ENCODE peak calls at places on chromosome 2, in eight cellular contexts. One of them, this sample, is unnamed.

GRCh38 chr2:199315299-199316179 is 142.2 kb downstream of the SATB2 start:
- DNase-seq in right lobe of liver: no peak
- DNase-seq in BE2C: no peak
- DNase-seq in Peyer's patch: no peak
- DNase-seq in left ventricle myocardium inferior: no peak
- DNase-seq in coronary artery: no peak
- DNase-seq in spleen: no peak
- DNase-seq in HFFc6: no peak
- DNase-seq in this sample: no peak

GRCh38 chr2:135689679-135690078 is 52.0 kb upstream of the UBXN4 start:
- DNase-seq in spleen: no peak
- DNase-seq in left ventricle myocardium inferior: no peak
- DNase-seq in coronary artery: no peak
- DNase-seq in Peyer's patch: no peak
- DNase-seq in right lobe of liver: no peak
- DNase-seq in HFFc6: no peak
- DNase-seq in BE2C: no peak
- DNase-seq in this sample: no peak

GRCh38 chr2:232444409-232445148 is 11.4 kb upstream of the ALPI start:
- DNase-seq in left ventricle myocardium inferior: peak; percentile 17
- DNase-seq in BE2C: peak; percentile 77
- DNase-seq in spleen: no peak
- DNase-seq in right lobe of liver: peak; percentile 63
- DNase-seq in HFFc6: peak; percentile 69
- DNase-seq in Peyer's patch: peak; percentile 71
- DNase-seq in coronary artery: no peak
- DNase-seq in this sample: no peak

GRCh38 chr2:174546519-174547506 is 50.8 kb downstream of the WIPF1 start:
- DNase-seq in coronary artery: no peak
- DNase-seq in spleen: no peak
- DNase-seq in Peyer's patch: no peak
- DNase-seq in right lobe of liver: no peak
- DNase-seq in HFFc6: peak; percentile 53
- DNase-seq in left ventricle myocardium inferior: no peak
- DNase-seq in BE2C: peak; percentile 49
- DNase-seq in this sample: no peak

GRCh38 chr2:101063352-101063751 is 61.3 kb downstream of the RPL31 start:
- DNase-seq in HFFc6: peak; percentile 45
- DNase-seq in BE2C: no peak
- DNase-seq in coronary artery: no peak
- DNase-seq in spleen: no peak
- DNase-seq in Peyer's patch: no peak
- DNase-seq in right lobe of liver: no peak
- DNase-seq in left ventricle myocardium inferior: no peak
- DNase-seq in this sample: peak; percentile 69

GRCh38 chr2:69770193-69770702 is 28.3 kb downstream of the ANXA4 start:
- DNase-seq in spleen: no peak
- DNase-seq in right lobe of liver: no peak
- DNase-seq in coronary artery: no peak
- DNase-seq in HFFc6: peak; percentile 84
- DNase-seq in left ventricle myocardium inferior: no peak
- DNase-seq in Peyer's patch: peak; percentile 51
- DNase-seq in BE2C: no peak
- DNase-seq in this sample: peak; percentile 61

GRCh38 chr2:240926516-240927389 is 20.6 kb downstream of the CROCC2 start:
- DNase-seq in coronary artery: peak; percentile 74
- DNase-seq in Peyer's patch: peak; percentile 51
- DNase-seq in BE2C: peak; percentile 29
- DNase-seq in right lobe of liver: peak; percentile 28
- DNase-seq in spleen: peak; percentile 72
- DNase-seq in left ventricle myocardium inferior: peak; percentile 28
- DNase-seq in HFFc6: no peak
- DNase-seq in this sample: no peak

GRCh38 chr2:221758076-221758475 is 186.0 kb upstream of the EPHA4 start:
- DNase-seq in spleen: no peak
- DNase-seq in BE2C: no peak
- DNase-seq in Peyer's patch: no peak
- DNase-seq in left ventricle myocardium inferior: no peak
- DNase-seq in right lobe of liver: no peak
- DNase-seq in coronary artery: no peak
- DNase-seq in HFFc6: no peak
- DNase-seq in this sample: no peak

GRCh38 chr2:194116861-194117260 is 1540.2 kb upstream of the SLC39A10 start:
- DNase-seq in left ventricle myocardium inferior: no peak
- DNase-seq in HFFc6: no peak
- DNase-seq in spleen: no peak
- DNase-seq in right lobe of liver: no peak
- DNase-seq in coronary artery: no peak
- DNase-seq in BE2C: peak; percentile 22
- DNase-seq in Peyer's patch: no peak
- DNase-seq in this sample: no peak

GRCh38 chr2:20611077-20611843 is 39.6 kb downstream of the HS1BP3 start:
- DNase-seq in coronary artery: peak; percentile 96
- DNase-seq in left ventricle myocardium inferior: peak; percentile 78
- DNase-seq in right lobe of liver: peak; percentile 84
- DNase-seq in BE2C: peak; percentile 7
- DNase-seq in HFFc6: peak; percentile 92
- DNase-seq in spleen: peak; percentile 82
- DNase-seq in Peyer's patch: peak; percentile 54
- DNase-seq in this sample: peak; percentile 56

GRCh38 chr2:96241227-96241626 is 24.6 kb downstream of the TMEM127 start:
- DNase-seq in coronary artery: no peak
- DNase-seq in right lobe of liver: no peak
- DNase-seq in spleen: no peak
- DNase-seq in Peyer's patch: no peak
- DNase-seq in BE2C: no peak
- DNase-seq in HFFc6: no peak
- DNase-seq in left ventricle myocardium inferior: no peak
- DNase-seq in this sample: no peak

GRCh38 chr2:105056245-105056644 is 18.4 kb downstream of the MRPS9 start:
- DNase-seq in left ventricle myocardium inferior: no peak
- DNase-seq in BE2C: no peak
- DNase-seq in Peyer's patch: no peak
- DNase-seq in right lobe of liver: no peak
- DNase-seq in coronary artery: no peak
- DNase-seq in spleen: no peak
- DNase-seq in HFFc6: no peak
- DNase-seq in this sample: no peak

GRCh38 chr2:151916632-151917031 is 88.4 kb upstream of the ARL5A start:
- DNase-seq in BE2C: no peak
- DNase-seq in spleen: no peak
- DNase-seq in HFFc6: no peak
- DNase-seq in left ventricle myocardium inferior: no peak
- DNase-seq in right lobe of liver: no peak
- DNase-seq in Peyer's patch: no peak
- DNase-seq in coronary artery: no peak
- DNase-seq in this sample: no peak
- TF ChIP-seq CTCF in BE2C: no peak
- TF ChIP-seq CTCF in spleen: no peak
- TF ChIP-seq CTCF in HFFc6: no peak
- TF ChIP-seq CTCF in left ventricle myocardium inferior: no peak
- TF ChIP-seq CTCF in right lobe of liver: no peak
- TF ChIP-seq CTCF in Peyer's patch: no peak
- TF ChIP-seq CTCF in coronary artery: no peak
- TF ChIP-seq CTCF in this sample: no peak

GRCh38 chr2:56185582-56186046 is 1.8 kb downstream of the CCDC85A start:
- DNase-seq in HFFc6: peak; percentile 63
- DNase-seq in BE2C: no peak
- DNase-seq in coronary artery: no peak
- DNase-seq in spleen: peak; percentile 78
- DNase-seq in left ventricle myocardium inferior: peak; percentile 43
- DNase-seq in Peyer's patch: no peak
- DNase-seq in right lobe of liver: peak; percentile 45
- DNase-seq in this sample: no peak
- TF ChIP-seq CTCF in HFFc6: peak; percentile 58
- TF ChIP-seq CTCF in BE2C: no peak
- TF ChIP-seq CTCF in coronary artery: no peak
- TF ChIP-seq CTCF in spleen: peak; percentile 31
- TF ChIP-seq CTCF in left ventricle myocardium inferior: peak; percentile 48
- TF ChIP-seq CTCF in Peyer's patch: peak; percentile 2
- TF ChIP-seq CTCF in right lobe of liver: peak; percentile 13
- TF ChIP-seq CTCF in this sample: no peak

GRCh38 chr2:53911434-53912189 is 51.8 kb upstream of the GPR75 start:
- DNase-seq in coronary artery: no peak
- DNase-seq in spleen: no peak
- DNase-seq in left ventricle myocardium inferior: no peak
- DNase-seq in BE2C: no peak
- DNase-seq in right lobe of liver: no peak
- DNase-seq in HFFc6: no peak
- DNase-seq in Peyer's patch: no peak
- DNase-seq in this sample: no peak

GRCh38 chr2:53905396-53905795 is 45.6 kb upstream of the GPR75 start:
- DNase-seq in Peyer's patch: no peak
- DNase-seq in HFFc6: no peak
- DNase-seq in BE2C: no peak
- DNase-seq in spleen: no peak
- DNase-seq in right lobe of liver: no peak
- DNase-seq in left ventricle myocardium inferior: no peak
- DNase-seq in coronary artery: no peak
- DNase-seq in this sample: no peak

GRCh38 chr2:53903011-53903410 is 43.2 kb upstream of the GPR75 start:
- DNase-seq in right lobe of liver: no peak
- DNase-seq in spleen: no peak
- DNase-seq in HFFc6: no peak
- DNase-seq in left ventricle myocardium inferior: no peak
- DNase-seq in Peyer's patch: no peak
- DNase-seq in BE2C: no peak
- DNase-seq in coronary artery: no peak
- DNase-seq in this sample: no peak

DNA sequence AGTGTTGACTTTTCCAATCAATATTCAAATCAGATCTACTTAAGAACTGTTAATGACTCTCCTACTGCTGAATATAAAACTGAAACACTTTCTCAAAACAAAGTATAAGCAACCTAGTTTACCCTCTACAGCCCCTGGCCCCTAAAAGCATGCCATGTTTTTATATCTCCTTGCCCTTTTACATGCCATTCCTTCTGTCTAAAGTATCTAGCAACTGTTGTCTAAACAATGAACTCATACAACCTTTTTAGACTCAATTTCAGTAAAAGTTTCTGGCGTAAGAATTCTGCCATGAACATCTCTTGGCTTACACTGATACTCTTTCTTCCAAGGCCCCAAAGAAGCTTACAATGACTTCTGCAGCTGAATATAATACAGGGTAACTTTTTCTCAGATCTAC is 47.8 kb upstream of the GPR75 start:
- DNase-seq in HFFc6: no peak
- DNase-seq in left ventricle myocardium inferior: no peak
- DNase-seq in coronary artery: no peak
- DNase-seq in Peyer's patch: no peak
- DNase-seq in right lobe of liver: no peak
- DNase-seq in BE2C: no peak
- DNase-seq in spleen: no peak
- DNase-seq in this sample: no peak
- TF ChIP-seq CTCF in HFFc6: no peak
- TF ChIP-seq CTCF in left ventricle myocardium inferior: no peak
- TF ChIP-seq CTCF in coronary artery: no peak
- TF ChIP-seq CTCF in Peyer's patch: no peak
- TF ChIP-seq CTCF in right lobe of liver: no peak
- TF ChIP-seq CTCF in BE2C: no peak
- TF ChIP-seq CTCF in spleen: no peak
- TF ChIP-seq CTCF in this sample: no peak

GRCh38 chr2:236622201-236622600 is 52.6 kb downstream of the ACKR3 start:
- DNase-seq in BE2C: no peak
- DNase-seq in right lobe of liver: no peak
- DNase-seq in Peyer's patch: peak; percentile 22
- DNase-seq in left ventricle myocardium inferior: no peak
- DNase-seq in coronary artery: no peak
- DNase-seq in spleen: peak; percentile 65
- DNase-seq in HFFc6: no peak
- DNase-seq in this sample: no peak

GRCh38 chr2:236622660-236623059 is 53.0 kb downstream of the ACKR3 start:
- DNase-seq in left ventricle myocardium inferior: no peak
- DNase-seq in BE2C: no peak
- DNase-seq in spleen: peak; percentile 55
- DNase-seq in coronary artery: no peak
- DNase-seq in HFFc6: no peak
- DNase-seq in Peyer's patch: peak; percentile 28
- DNase-seq in right lobe of liver: no peak
- DNase-seq in this sample: no peak

GRCh38 chr2:236625156-236625690 is 55.6 kb downstream of the ACKR3 start:
- DNase-seq in coronary artery: no peak
- DNase-seq in BE2C: no peak
- DNase-seq in right lobe of liver: no peak
- DNase-seq in spleen: peak; percentile 58
- DNase-seq in left ventricle myocardium inferior: no peak
- DNase-seq in HFFc6: no peak
- DNase-seq in Peyer's patch: peak; percentile 27
- DNase-seq in this sample: no peak

GRCh38 chr2:236621786-236622185 is 52.2 kb downstream of the ACKR3 start:
- DNase-seq in left ventricle myocardium inferior: no peak
- DNase-seq in HFFc6: no peak
- DNase-seq in right lobe of liver: no peak
- DNase-seq in Peyer's patch: peak; percentile 32
- DNase-seq in coronary artery: no peak
- DNase-seq in BE2C: no peak
- DNase-seq in spleen: no peak
- DNase-seq in this sample: no peak

DNA sequence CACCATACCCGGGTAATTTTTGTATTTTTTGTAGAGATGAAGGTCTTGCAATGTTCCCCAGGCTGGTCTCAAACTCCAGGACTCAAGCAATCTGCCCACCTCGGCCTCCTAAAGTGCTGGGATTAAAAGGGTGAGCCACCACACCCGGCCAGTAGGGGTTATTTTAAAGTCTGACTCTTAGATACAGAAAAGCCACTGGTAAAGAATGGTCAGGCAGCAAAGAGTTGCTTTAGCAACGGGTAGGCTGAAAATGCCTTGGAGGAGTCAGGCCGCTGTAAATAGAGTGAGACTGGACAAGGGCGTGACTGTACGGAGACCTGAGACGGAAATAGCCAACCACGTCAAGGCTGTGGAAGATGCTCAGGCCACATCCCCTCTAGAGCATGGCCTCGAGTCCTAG is 54.2 kb downstream of the ACKR3 start:
- DNase-seq in spleen: peak; percentile 38
- DNase-seq in Peyer's patch: peak; percentile 8
- DNase-seq in HFFc6: no peak
- DNase-seq in right lobe of liver: no peak
- DNase-seq in BE2C: no peak
- DNase-seq in left ventricle myocardium inferior: no peak
- DNase-seq in coronary artery: no peak
- DNase-seq in this sample: no peak
- TF ChIP-seq CTCF in spleen: no peak
- TF ChIP-seq CTCF in Peyer's patch: no peak
- TF ChIP-seq CTCF in HFFc6: peak; percentile 25
- TF ChIP-seq CTCF in right lobe of liver: no peak
- TF ChIP-seq CTCF in BE2C: no peak
- TF ChIP-seq CTCF in left ventricle myocardium inferior: no peak
- TF ChIP-seq CTCF in coronary artery: no peak
- TF ChIP-seq CTCF in this sample: no peak

DNA sequence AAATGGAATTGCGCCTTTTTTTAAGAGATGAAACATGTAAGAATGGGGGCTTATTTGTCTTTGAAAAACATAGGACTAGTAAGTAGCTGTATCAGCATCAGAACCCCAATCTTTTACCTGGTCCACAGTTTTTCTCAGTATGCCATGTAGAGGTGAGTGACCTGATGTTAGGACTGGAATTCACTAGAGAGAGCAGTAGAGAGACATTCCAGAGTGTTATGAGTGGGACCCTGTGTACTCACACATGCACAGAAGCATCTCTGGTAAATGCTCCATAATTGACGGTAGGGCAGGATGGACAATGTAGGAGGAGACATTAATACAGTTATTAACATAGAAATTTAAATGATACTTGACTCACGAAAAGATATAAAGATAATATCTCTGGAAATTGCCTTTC is 1.4 kb upstream of the GALNT13 start:
- DNase-seq in left ventricle myocardium inferior: no peak
- DNase-seq in Peyer's patch: no peak
- DNase-seq in right lobe of liver: no peak
- DNase-seq in BE2C: peak; percentile 8
- DNase-seq in spleen: no peak
- DNase-seq in HFFc6: no peak
- DNase-seq in coronary artery: no peak
- DNase-seq in this sample: no peak
- TF ChIP-seq CTCF in left ventricle myocardium inferior: no peak
- TF ChIP-seq CTCF in Peyer's patch: peak; percentile 18
- TF ChIP-seq CTCF in right lobe of liver: no peak
- TF ChIP-seq CTCF in BE2C: peak; percentile 66
- TF ChIP-seq CTCF in spleen: no peak
- TF ChIP-seq CTCF in HFFc6: no peak
- TF ChIP-seq CTCF in coronary artery: no peak
- TF ChIP-seq CTCF in this sample: no peak

This sample was measured in AG09319.